ENCODE peak calls at places on chromosomes 2 and 18, in six cellular contexts. One of them, this sample, is unnamed.

GRCh38 chr2:9287400-9288059 is 80.9 kb downstream of the ASAP2 start:
- DNase-seq in thoracic aorta: peak
- DNase-seq in Peyer's patch: no peak
- DNase-seq in tibial artery: no peak
- DNase-seq in esophagus squamous epithelium: no peak
- DNase-seq in CD4-positive, alpha-beta memory T cell: no peak
- DNase-seq in this sample: no peak

GRCh38 chr2:191758420-191759199 is 80.7 kb downstream of the NABP1 start:
- DNase-seq in thoracic aorta: no peak
- DNase-seq in Peyer's patch: peak
- DNase-seq in tibial artery: no peak
- DNase-seq in esophagus squamous epithelium: no peak
- DNase-seq in CD4-positive, alpha-beta memory T cell: peak
- DNase-seq in this sample: peak

GRCh38 chr18:23231340-23232021 is 96.2 kb downstream of the CABLES1 start:
- DNase-seq in thoracic aorta: peak
- DNase-seq in Peyer's patch: peak
- DNase-seq in tibial artery: peak
- DNase-seq in esophagus squamous epithelium: peak
- DNase-seq in CD4-positive, alpha-beta memory T cell: peak
- DNase-seq in this sample: no peak

GRCh38 chr2:233226511-233227031 is 24.9 kb upstream of the ATG16L1 start:
- DNase-seq in thoracic aorta: no peak
- DNase-seq in Peyer's patch: no peak
- DNase-seq in tibial artery: no peak
- DNase-seq in esophagus squamous epithelium: no peak
- DNase-seq in CD4-positive, alpha-beta memory T cell: no peak
- DNase-seq in this sample: no peak

GRCh38 chr2:58851598-58851997 is 610.5 kb upstream of the FANCL start:
- DNase-seq in thoracic aorta: no peak
- DNase-seq in Peyer's patch: no peak
- DNase-seq in tibial artery: no peak
- DNase-seq in esophagus squamous epithelium: no peak
- DNase-seq in CD4-positive, alpha-beta memory T cell: no peak
- DNase-seq in this sample: no peak

GRCh38 chr2:8525582-8526402 is 156.1 kb upstream of the ID2 start:
- DNase-seq in thoracic aorta: no peak
- DNase-seq in Peyer's patch: peak
- DNase-seq in tibial artery: peak
- DNase-seq in esophagus squamous epithelium: no peak
- DNase-seq in CD4-positive, alpha-beta memory T cell: no peak
- DNase-seq in this sample: peak

GRCh38 chr2:231711677-231712461 is 3.5 kb downstream of the PTMA start:
- DNase-seq in thoracic aorta: no peak
- DNase-seq in Peyer's patch: no peak
- DNase-seq in tibial artery: no peak
- DNase-seq in esophagus squamous epithelium: no peak
- DNase-seq in CD4-positive, alpha-beta memory T cell: peak
- DNase-seq in this sample: no peak

GRCh38 chr2:53859354-53860159 is at the start of gene GPR75:
- DNase-seq in thoracic aorta: no peak
- DNase-seq in Peyer's patch: no peak
- DNase-seq in tibial artery: no peak
- DNase-seq in esophagus squamous epithelium: no peak
- DNase-seq in CD4-positive, alpha-beta memory T cell: no peak
- DNase-seq in this sample: no peak

GRCh38 chr18:13455960-13456471 is 237.5 kb downstream of the LDLRAD4 start:
- DNase-seq in thoracic aorta: no peak
- DNase-seq in Peyer's patch: no peak
- DNase-seq in tibial artery: peak
- DNase-seq in esophagus squamous epithelium: no peak
- DNase-seq in CD4-positive, alpha-beta memory T cell: peak
- DNase-seq in this sample: no peak

DNA sequence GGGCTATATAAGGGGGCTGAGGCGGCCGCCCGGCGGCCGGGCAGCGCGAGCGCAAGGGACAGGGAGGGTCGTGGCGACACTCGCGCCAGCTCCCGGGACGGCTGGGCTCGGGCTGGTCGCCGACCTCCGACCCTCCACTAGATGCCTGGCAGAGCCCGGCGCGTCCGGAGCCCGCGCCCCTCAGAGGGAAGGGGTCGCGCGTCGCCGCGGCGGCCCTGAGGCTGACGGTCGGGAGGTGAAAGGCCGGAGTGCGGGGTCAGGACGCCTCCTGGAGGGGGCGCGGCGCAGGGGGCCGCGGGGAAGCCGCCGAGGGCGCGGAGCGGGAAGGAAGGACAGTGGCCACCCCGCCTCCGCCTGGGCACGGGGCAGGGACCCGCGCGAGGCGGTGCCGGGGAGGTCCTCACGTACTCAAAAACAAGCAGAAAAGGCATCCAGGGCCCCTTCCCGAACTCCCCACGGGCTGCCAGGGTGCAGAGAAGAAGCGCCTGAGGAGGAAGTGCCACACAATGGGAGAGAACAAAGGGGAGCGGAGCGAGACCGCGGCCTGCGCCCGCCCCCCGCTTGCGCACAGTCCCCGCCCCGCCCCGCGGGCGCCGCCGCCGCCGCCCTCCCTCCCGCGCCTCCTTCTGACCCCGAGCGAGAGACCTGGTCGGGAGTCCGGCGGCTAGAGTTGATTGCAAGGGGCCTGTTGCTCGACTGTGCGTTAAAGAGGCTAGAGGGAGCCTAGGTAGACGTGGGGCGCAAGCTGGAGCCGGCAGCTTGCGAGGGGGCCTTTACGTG is 791 bp upstream of the KLF7 start:
- DNase-seq in thoracic aorta: peak
- DNase-seq in Peyer's patch: peak
- DNase-seq in tibial artery: peak
- DNase-seq in esophagus squamous epithelium: peak
- DNase-seq in CD4-positive, alpha-beta memory T cell: peak
- DNase-seq in this sample: peak
- H3K27ac ChIP-seq in thoracic aorta: peak
- H3K27ac ChIP-seq in Peyer's patch: peak
- H3K27ac ChIP-seq in tibial artery: peak
- H3K27ac ChIP-seq in esophagus squamous epithelium: peak
- H3K27ac ChIP-seq in CD4-positive, alpha-beta memory T cell: peak
- H3K27ac ChIP-seq in this sample: peak

DNA sequence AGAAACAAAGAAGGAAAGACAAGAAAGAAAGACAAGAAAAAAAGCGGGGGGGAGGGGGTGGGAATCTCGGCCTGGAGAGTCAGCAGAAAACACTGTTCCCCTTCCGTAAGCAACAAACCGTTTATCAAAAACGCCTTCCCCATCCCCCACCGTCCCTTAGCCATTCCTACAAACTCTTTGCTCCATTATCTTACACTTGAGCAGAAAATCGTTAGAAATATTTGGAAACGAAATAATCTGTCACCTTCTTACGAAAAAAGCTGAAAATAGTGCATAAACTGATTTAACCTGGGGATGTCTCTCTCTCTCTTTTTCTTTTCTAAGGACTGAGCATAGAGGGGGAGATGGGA is 3.2 kb downstream of the PTGR3 start:
- DNase-seq in thoracic aorta: no peak
- DNase-seq in Peyer's patch: no peak
- DNase-seq in tibial artery: no peak
- DNase-seq in esophagus squamous epithelium: no peak
- DNase-seq in CD4-positive, alpha-beta memory T cell: no peak
- DNase-seq in this sample: no peak
- H3K4me3 ChIP-seq in thoracic aorta: no peak
- H3K4me3 ChIP-seq in Peyer's patch: no peak
- H3K4me3 ChIP-seq in tibial artery: no peak
- H3K4me3 ChIP-seq in esophagus squamous epithelium: peak
- H3K4me3 ChIP-seq in CD4-positive, alpha-beta memory T cell: no peak
- H3K4me3 ChIP-seq in this sample: no peak

GRCh38 chr18:4639628-4640310 is 184.7 kb upstream of the DLGAP1 start:
- DNase-seq in thoracic aorta: no peak
- DNase-seq in Peyer's patch: no peak
- DNase-seq in tibial artery: no peak
- DNase-seq in esophagus squamous epithelium: no peak
- DNase-seq in CD4-positive, alpha-beta memory T cell: no peak
- DNase-seq in this sample: no peak

GRCh38 chr18:4636957-4637356 is 181.8 kb upstream of the DLGAP1 start:
- DNase-seq in thoracic aorta: no peak
- DNase-seq in Peyer's patch: no peak
- DNase-seq in tibial artery: no peak
- DNase-seq in esophagus squamous epithelium: no peak
- DNase-seq in CD4-positive, alpha-beta memory T cell: no peak
- DNase-seq in this sample: no peak

GRCh38 chr18:4641969-4642368 is 186.9 kb upstream of the DLGAP1 start:
- DNase-seq in thoracic aorta: no peak
- DNase-seq in Peyer's patch: no peak
- DNase-seq in tibial artery: no peak
- DNase-seq in esophagus squamous epithelium: no peak
- DNase-seq in CD4-positive, alpha-beta memory T cell: no peak
- DNase-seq in this sample: no peak

GRCh38 chr18:4638680-4639079 is 183.6 kb upstream of the DLGAP1 start:
- DNase-seq in thoracic aorta: no peak
- DNase-seq in Peyer's patch: no peak
- DNase-seq in tibial artery: no peak
- DNase-seq in esophagus squamous epithelium: no peak
- DNase-seq in CD4-positive, alpha-beta memory T cell: no peak
- DNase-seq in this sample: no peak

DNA sequence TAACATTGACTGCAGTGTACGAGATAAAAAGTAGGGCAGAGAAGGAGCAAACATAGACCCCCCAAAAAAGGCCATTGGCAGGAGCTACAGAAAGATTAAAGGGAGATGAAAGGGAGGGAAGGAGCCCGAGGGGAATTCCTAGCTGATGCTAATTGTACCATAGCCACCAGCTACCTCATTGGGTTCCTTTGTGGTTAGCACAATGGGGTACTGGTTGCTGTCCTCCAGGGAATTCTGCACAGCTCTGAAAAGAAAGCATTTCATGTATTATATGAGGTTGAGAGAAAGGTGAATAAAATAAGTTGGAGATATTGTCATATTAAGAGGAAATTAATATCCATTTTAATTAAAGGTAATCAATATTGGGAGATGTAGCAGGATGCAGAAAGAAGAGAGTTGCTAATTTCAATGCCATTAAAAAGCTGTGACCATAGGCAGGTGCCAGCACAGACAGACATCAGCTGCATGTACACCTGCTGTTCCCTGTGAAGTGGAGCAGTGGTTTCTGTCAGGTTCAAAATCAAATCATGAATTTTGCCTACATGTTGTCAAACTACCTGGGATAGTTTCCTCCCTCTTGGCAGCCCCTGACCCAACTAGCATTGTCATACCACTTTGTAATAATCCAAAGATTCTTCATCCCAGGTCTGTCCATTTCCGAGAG is 185.4 kb upstream of the DLGAP1 start:
- DNase-seq in thoracic aorta: no peak
- DNase-seq in Peyer's patch: no peak
- DNase-seq in tibial artery: no peak
- DNase-seq in esophagus squamous epithelium: no peak
- DNase-seq in CD4-positive, alpha-beta memory T cell: no peak
- DNase-seq in this sample: no peak
- H3K27ac ChIP-seq in thoracic aorta: no peak
- H3K27ac ChIP-seq in Peyer's patch: no peak
- H3K27ac ChIP-seq in tibial artery: no peak
- H3K27ac ChIP-seq in esophagus squamous epithelium: no peak
- H3K27ac ChIP-seq in CD4-positive, alpha-beta memory T cell: no peak
- H3K27ac ChIP-seq in this sample: no peak

DNA sequence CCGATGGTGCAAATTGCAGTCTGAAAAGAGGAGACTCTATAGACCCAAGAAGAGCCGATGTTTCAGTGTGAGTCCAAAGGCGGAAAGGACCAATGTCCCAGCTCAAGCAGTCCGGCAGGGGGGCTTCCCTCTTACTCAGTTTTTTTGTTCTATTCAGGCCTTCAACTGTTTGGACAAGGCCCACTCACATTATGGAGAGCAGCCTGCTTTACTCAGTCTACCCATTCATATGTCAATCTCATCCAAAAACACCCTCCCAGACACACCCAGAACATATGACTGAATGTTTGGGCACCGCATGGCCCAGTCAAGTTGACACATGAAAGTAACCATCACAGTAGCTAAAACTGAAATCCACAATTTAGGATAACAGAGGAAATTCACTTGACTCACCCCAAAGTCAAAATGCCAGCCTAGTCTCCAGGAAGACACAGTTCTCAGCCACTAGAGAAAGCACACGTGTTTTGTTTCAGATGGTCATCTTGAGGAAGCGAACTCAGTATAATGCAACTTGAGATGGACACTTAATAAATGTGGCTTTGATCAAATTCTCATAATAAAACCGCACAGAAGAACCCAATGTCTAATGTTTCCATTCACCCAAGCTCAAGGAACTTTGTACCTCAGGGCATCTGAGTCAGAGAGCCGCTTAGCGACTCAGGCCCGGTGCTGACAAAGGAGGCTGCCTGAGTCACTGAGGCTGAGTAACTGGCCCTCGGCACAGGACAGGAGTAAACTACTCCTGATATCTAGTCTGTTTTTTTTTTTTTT is 2.4 kb downstream of the FHL2 start:
- DNase-seq in thoracic aorta: peak
- DNase-seq in Peyer's patch: no peak
- DNase-seq in tibial artery: peak
- DNase-seq in esophagus squamous epithelium: no peak
- DNase-seq in CD4-positive, alpha-beta memory T cell: no peak
- DNase-seq in this sample: no peak
- H3K4me3 ChIP-seq in thoracic aorta: peak
- H3K4me3 ChIP-seq in Peyer's patch: peak
- H3K4me3 ChIP-seq in tibial artery: peak
- H3K4me3 ChIP-seq in esophagus squamous epithelium: peak
- H3K4me3 ChIP-seq in CD4-positive, alpha-beta memory T cell: no peak
- H3K4me3 ChIP-seq in this sample: no peak

GRCh38 chr2:111698743-111699554 is 185.0 kb downstream of the ANAPC1 start:
- DNase-seq in thoracic aorta: peak
- DNase-seq in Peyer's patch: peak
- DNase-seq in tibial artery: peak
- DNase-seq in esophagus squamous epithelium: peak
- DNase-seq in CD4-positive, alpha-beta memory T cell: peak
- DNase-seq in this sample: peak
- H3K27ac ChIP-seq in thoracic aorta: peak
- H3K27ac ChIP-seq in Peyer's patch: peak
- H3K27ac ChIP-seq in tibial artery: no peak
- H3K27ac ChIP-seq in esophagus squamous epithelium: peak
- H3K27ac ChIP-seq in CD4-positive, alpha-beta memory T cell: no peak
- H3K27ac ChIP-seq in this sample: peak